ENCODE peak calls at places on chromosomes 1 and 21, in nine cellular contexts. O, G, B, C, U, E, T, P and I are unnamed samples.

GRCh38 chr1:156233421-156234127 is 8.4 kb upstream of the BGLAP start:
- DNase-seq in O (no peak), G (no peak), B (no peak), C (no peak), U (no peak), E (no peak), T (peak; percentile 75), P (no peak), I (no peak)

GRCh38 chr1:21072721-21073120 is 104.0 kb downstream of the EIF4G3 start:
- DNase-seq in O (no peak), G (no peak), B (no peak), C (no peak), U (no peak), E (no peak), T (peak; percentile 11), P (no peak), I (no peak)

GRCh38 chr1:247111636-247112478 is 7.7 kb upstream of the ZNF669 start:
- DNase-seq in O (no peak), G (peak; percentile 50), B (no peak), C (peak; percentile 29), U (no peak), E (peak; percentile 60), T (peak; percentile 89), P (peak; percentile 68), I (peak; percentile 87)

GRCh38 chr1:240070188-240070587 is 21.5 kb upstream of the FMN2 start:
- DNase-seq in O (no peak), G (no peak), B (no peak), C (no peak), U (no peak), E (no peak), T (no peak), P (no peak), I (no peak)

GRCh38 chr1:41019353-41019745 is 2.2 kb downstream of the SLFNL1 start:
- DNase-seq in O (no peak), G (no peak), B (no peak), C (no peak), U (no peak), E (no peak), T (no peak), P (no peak), I (no peak)

GRCh38 chr1:7770620-7770938 is 517 bp upstream of the VAMP3 start:
- DNase-seq in O (no peak), G (no peak), B (no peak), C (peak; percentile 33), U (no peak), E (no peak), T (no peak), P (no peak), I (no peak)

GRCh38 chr1:33181038-33181861 is 593 bp downstream of the TRIM62 start:
- DNase-seq in O (peak; percentile 23), G (peak; percentile 61), B (no peak), C (peak; percentile 49), U (peak; percentile 41), E (peak; percentile 76), T (peak; percentile 79), P (peak; percentile 63), I (peak; percentile 87)

GRCh38 chr1:179930867-179931266 is 23.7 kb upstream of the CEP350 start:
- DNase-seq in O (no peak), G (no peak), B (no peak), C (no peak), U (no peak), E (no peak), T (no peak), P (no peak), I (no peak)

GRCh38 chr21:34799092-34799491 is 130.3 kb downstream of the CLIC6 start:
- DNase-seq in O (no peak), G (no peak), B (no peak), C (no peak), U (no peak), E (no peak), T (no peak), P (no peak), I (no peak)

GRCh38 chr1:7847599-7847998 is 5.3 kb downstream of the UTS2 start:
- DNase-seq in O (no peak), G (no peak), B (no peak), C (no peak), U (no peak), E (no peak), T (peak; percentile 45), P (no peak), I (no peak)

GRCh38 chr1:155206891-155207577 is 663 bp downstream of the THBS3 start:
- DNase-seq in O (peak; percentile 89), G (peak; percentile 85), B (peak; percentile 67), C (peak; percentile 79), U (peak; percentile 85), E (peak; percentile 98), T (peak; percentile 75), P (peak; percentile 85), I (peak; percentile 93)

GRCh38 chr21:37636152-37636860 is 269.7 kb downstream of the DYRK1A start:
- DNase-seq in O (no peak), G (no peak), B (no peak), C (no peak), U (no peak), E (no peak), T (peak; percentile 77), P (no peak), I (no peak)

GRCh38 chr1:226402615-226403521 is 5.0 kb downstream of the PARP1 start:
- DNase-seq in O (no peak), G (no peak), B (no peak), C (no peak), U (no peak), E (no peak), T (no peak), P (no peak), I (no peak)

GRCh38 chr1:170586321-170586855 is 54.4 kb downstream of the GORAB start:
- DNase-seq in O (no peak), G (no peak), B (no peak), C (no peak), U (no peak), E (no peak), T (no peak), P (no peak), I (no peak)

GRCh38 chr21:42375141-42375905 is 9.0 kb upstream of the TFF1 start:
- DNase-seq in O (no peak), G (no peak), B (no peak), C (no peak), U (no peak), E (no peak), T (no peak), P (no peak), I (no peak)

GRCh38 chr1:109208847-109209463 is 4.8 kb upstream of the SARS1 start:
- DNase-seq in O (no peak), G (no peak), B (no peak), C (peak; percentile 25), U (no peak), E (no peak), T (no peak), P (no peak), I (no peak)

GRCh38 chr1:33099290-33100118 is 18.6 kb downstream of the AZIN2 start:
- DNase-seq in O (peak; percentile 47), G (no peak), B (peak; percentile 83), C (peak; percentile 100), U (peak; percentile 69), E (peak; percentile 88), T (peak; percentile 93), P (peak; percentile 39), I (peak; percentile 98)

GRCh38 chr21:38499296-38499695 is 1.0 kb upstream of the ERG start:
- DNase-seq in O (no peak), G (no peak), B (no peak), C (no peak), U (no peak), E (no peak), T (no peak), P (no peak), I (no peak)

GRCh38 chr1:235221653-235222052 is 60.6 kb upstream of the RBM34 start:
- DNase-seq in O (no peak), G (no peak), B (no peak), C (no peak), U (no peak), E (no peak), T (no peak), P (no peak), I (no peak)

GRCh38 chr1:19391596-19391981 is 79.5 kb downstream of the SLC66A1 start:
- DNase-seq in O (no peak), G (no peak), B (no peak), C (no peak), U (no peak), E (no peak), T (no peak), P (no peak), I (no peak)

GRCh38 chr1:205350124-205350523 is 6.6 kb downstream of the KLHDC8A start:
- DNase-seq in O (no peak), G (no peak), B (no peak), C (no peak), U (no peak), E (no peak), T (no peak), P (no peak), I (no peak)

GRCh38 chr1:71916894-71917293 is 365.4 kb downstream of the NEGR1 start:
- DNase-seq in O (no peak), G (no peak), B (no peak), C (no peak), U (no peak), E (no peak), T (no peak), P (no peak), I (no peak)

GRCh38 chr21:25362375-25363267 is 244.7 kb downstream of the MRPL39 start:
- DNase-seq in O (no peak), G (no peak), B (no peak), C (no peak), U (no peak), E (no peak), T (no peak), P (no peak), I (no peak)

GRCh38 chr1:119372493-119373086 is 4.0 kb downstream of the HAO2 start:
- DNase-seq in O (no peak), G (no peak), B (no peak), C (peak; percentile 58), U (no peak), E (no peak), T (no peak), P (peak; percentile 60), I (no peak)

GRCh38 chr1:160400646-160401486 is 502 bp downstream of the VANGL2 start:
- DNase-seq in O (no peak), G (peak; percentile 36), B (no peak), C (no peak), U (peak; percentile 26), E (peak; percentile 63), T (no peak), P (peak; percentile 62), I (peak; percentile 84)

GRCh38 chr1:23553896-23554480 is 5.3 kb downstream of the ID3 start:
- DNase-seq in O (no peak), G (no peak), B (no peak), C (no peak), U (no peak), E (no peak), T (no peak), P (no peak), I (no peak)

GRCh38 chr1:31581821-31582810 is 5.8 kb downstream of the TINAGL1 start:
- DNase-seq in O (no peak), G (no peak), B (no peak), C (no peak), U (no peak), E (peak; percentile 24), T (no peak), P (no peak), I (peak; percentile 36)

GRCh38 chr1:185608166-185608565 is 126.0 kb upstream of the HMCN1 start:
- DNase-seq in O (no peak), G (no peak), B (no peak), C (no peak), U (no peak), E (no peak), T (no peak), P (no peak), I (no peak)

GRCh38 chr1:85573348-85573747 is 7.2 kb upstream of the CCN1 start:
- DNase-seq in O (no peak), G (no peak), B (no peak), C (no peak), U (no peak), E (no peak), T (no peak), P (no peak), I (no peak)

GRCh38 chr21:45612096-45613019 is 31.2 kb upstream of the PCBP3 start:
- DNase-seq in O (no peak), G (no peak), B (no peak), C (no peak), U (no peak), E (peak; percentile 53), T (peak; percentile 87), P (no peak), I (no peak)